ENCODE peak calls at places on chromosomes 5 and 9, in five cellular contexts. B is AG04450, K is cardiac fibroblast, S is dorsolateral prefrontal cortex, W is heart left ventricle. X is an unnamed sample.

GRCh38 chr9:93620881-93621820 is 44.8 kb downstream of the PHF2 start:
- DNase-seq in B (no peak), K (no peak), S (no peak), W (peak), X (no peak)

GRCh38 chr5:81408496-81408895 is 14.6 kb upstream of the ACOT12 start:
- DNase-seq in B (no peak), K (no peak), S (no peak), W (no peak), X (peak)

GRCh38 chr5:35239476-35239875 is 9.2 kb upstream of the PRLR start:
- DNase-seq in B (no peak), K (no peak), S (no peak), W (no peak), X (no peak)

GRCh38 chr5:1125030-1125357 is 13.1 kb upstream of the SLC12A7 start:
- DNase-seq in B (no peak), K (peak), S (no peak), W (peak), X (peak)

GRCh38 chr5:119393746-119394145 is 37.9 kb downstream of the TNFAIP8 start:
- DNase-seq in B (no peak), K (peak), S (no peak), W (no peak), X (peak)

GRCh38 chr9:15220658-15221310 is 86.2 kb downstream of the TTC39B start:
- DNase-seq in B (no peak), K (peak), S (no peak), W (no peak), X (peak)

GRCh38 chr9:72132052-72132451 is 17.2 kb upstream of the GDA start:
- DNase-seq in B (no peak), K (no peak), S (no peak), W (no peak), X (no peak)

GRCh38 chr5:45686620-45687019 is 9.6 kb downstream of the HCN1 start:
- DNase-seq in B (no peak), K (no peak), S (no peak), W (no peak), X (no peak)

GRCh38 chr5:3350781-3351180 is 244.9 kb upstream of the IRX1 start:
- DNase-seq in B (no peak), K (no peak), S (no peak), W (no peak), X (no peak)

GRCh38 chr9:28805197-28805596 is 1231.9 kb upstream of the C9orf72 start:
- DNase-seq in B (no peak), K (no peak), S (no peak), W (no peak), X (no peak)

GRCh38 chr9:79353856-79354520 is 217.8 kb upstream of the TLE4 start:
- DNase-seq in B (no peak), K (peak), S (no peak), W (no peak), X (no peak)

GRCh38 chr9:33331411-33331891 is 41.1 kb downstream of the NFX1 start:
- DNase-seq in B (no peak), K (no peak), S (no peak), W (no peak), X (no peak)

GRCh38 chr5:11854926-11855325 is 49.3 kb downstream of the CTNND2 start:
- DNase-seq in B (no peak), K (no peak), S (no peak), W (no peak), X (no peak)

GRCh38 chr5:157269165-157269671 is 3.3 kb downstream of the CYFIP2 start:
- DNase-seq in B (no peak), K (no peak), S (no peak), W (peak), X (no peak)

GRCh38 chr5:157275403-157275802 is 9.5 kb downstream of the CYFIP2 start:
- DNase-seq in B (no peak), K (no peak), S (no peak), W (no peak), X (no peak)

GRCh38 chr5:157269763-157270272 is 3.9 kb downstream of the CYFIP2 start:
- DNase-seq in B (no peak), K (no peak), S (no peak), W (no peak), X (no peak)

GRCh38 chr5:157273131-157273556 is 7.2 kb downstream of the CYFIP2 start:
- DNase-seq in B (no peak), K (no peak), S (no peak), W (no peak), X (no peak)

GRCh38 chr5:157271740-157272271 is 5.9 kb downstream of the CYFIP2 start:
- DNase-seq in B (no peak), K (no peak), S (no peak), W (peak), X (no peak)
- H3K4me3 ChIP-seq in B (no peak), K (no peak), S (no peak), W (no peak), X (no peak)

DNA sequence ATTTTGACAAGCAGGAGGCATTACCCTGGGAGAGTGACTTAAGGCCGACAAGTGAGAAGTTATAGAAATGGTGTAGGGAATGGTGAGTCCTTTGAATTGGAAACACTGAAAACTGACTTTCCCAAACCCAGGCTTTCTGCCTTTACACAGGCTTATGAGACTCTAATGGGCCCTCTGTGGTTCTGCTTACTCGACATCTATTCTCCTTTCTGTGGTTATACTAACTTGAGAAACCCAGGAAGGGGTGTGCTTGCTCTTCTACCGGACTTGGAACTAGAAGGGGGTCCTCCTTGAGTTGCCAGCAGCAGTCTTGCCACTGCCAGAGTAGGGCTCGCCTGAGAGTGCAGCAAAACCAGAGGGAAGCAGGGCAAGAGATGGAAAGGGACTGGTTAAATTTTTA is 63.3 kb downstream of the FYB1 start:
- DNase-seq in B (no peak), K (no peak), S (no peak), W (no peak), X (no peak)
- TF ChIP-seq CTCF in B (no peak), K (no peak), S (no peak), W (no peak), X (no peak)

GRCh38 chr9:122510502-122510901 is at the start of gene OR1J2:
- DNase-seq in B (no peak), K (no peak), S (no peak), W (no peak), X (no peak)
- H3K4me3 ChIP-seq in B (no peak), K (no peak), S (no peak), W (no peak), X (no peak)

GRCh38 chr5:170286532-170286931 is 11.0 kb downstream of the LCP2 start:
- DNase-seq in B (no peak), K (no peak), S (no peak), W (no peak), X (no peak)
- TF ChIP-seq CTCF in B (no peak), K (no peak), S (no peak), W (no peak), X (no peak)

DNA sequence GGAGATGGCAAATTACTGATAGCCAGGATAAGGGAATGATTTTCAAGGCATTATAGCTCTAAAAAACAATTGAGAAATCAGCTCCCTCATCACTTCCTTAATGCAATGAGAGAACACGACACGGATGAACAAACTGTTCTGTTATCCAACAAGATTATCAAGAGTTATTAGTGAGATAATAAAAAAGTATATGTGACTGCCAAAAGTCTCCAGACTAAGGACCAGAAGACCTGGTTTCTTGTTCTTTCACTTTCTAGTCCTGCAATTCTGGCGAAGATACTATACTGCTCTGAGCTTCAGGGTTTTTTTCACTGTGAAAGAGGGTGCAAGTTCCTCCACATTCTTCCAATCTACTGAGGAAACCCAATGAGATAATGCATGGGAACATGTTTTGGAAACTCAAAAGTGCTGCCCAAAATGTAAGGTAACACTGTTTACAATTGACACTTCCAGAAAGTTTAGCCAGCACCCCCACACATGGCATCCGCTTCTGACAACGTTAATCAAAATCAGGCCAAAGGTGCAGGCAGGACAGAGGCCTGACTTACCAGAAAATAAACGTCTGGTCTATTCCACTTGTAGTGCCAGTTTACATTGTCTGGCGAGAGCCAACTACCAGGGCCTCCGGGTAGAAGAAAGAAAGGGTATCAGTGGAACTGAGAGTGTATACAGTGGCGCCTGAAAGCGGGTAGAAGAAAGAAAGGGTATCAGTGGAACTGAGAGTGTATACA is 254.3 kb downstream of the DOCK8 start:
- DNase-seq in B (no peak), K (no peak), S (no peak), W (no peak), X (peak)
- H3K4me3 ChIP-seq in B (no peak), K (no peak), S (peak), W (no peak), X (no peak)

DNA sequence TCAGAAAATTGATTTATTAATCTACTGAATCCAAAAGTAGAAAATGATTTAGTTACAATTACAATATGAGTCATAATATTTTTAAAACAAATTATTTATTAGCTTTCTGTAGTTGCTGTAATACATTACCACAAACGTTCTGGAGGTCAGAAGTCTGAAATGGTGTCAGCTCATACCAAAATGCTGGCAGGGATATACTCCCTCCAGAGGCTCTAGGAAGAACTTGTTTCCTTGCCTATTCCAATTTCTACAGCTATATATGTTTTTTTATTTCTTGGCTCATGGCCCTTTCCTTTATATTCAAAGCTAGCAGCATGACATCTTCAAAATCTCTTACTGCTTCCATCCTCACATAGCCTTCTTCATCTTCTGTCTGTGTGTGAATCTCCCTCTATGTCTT is 667.9 kb upstream of the ITGA1 start:
- DNase-seq in B (no peak), K (no peak), S (no peak), W (no peak), X (no peak)
- TF ChIP-seq CTCF in B (no peak), K (no peak), S (no peak), W (no peak), X (no peak)

GRCh38 chr9:77744877-77745435 is 96.8 kb upstream of the GNA14 start:
- DNase-seq in B (no peak), K (peak), S (no peak), W (no peak), X (no peak)

GRCh38 chr9:77748214-77748772 is 100.2 kb upstream of the GNA14 start:
- DNase-seq in B (no peak), K (no peak), S (no peak), W (no peak), X (no peak)

GRCh38 chr9:77747163-77747562 is 99.0 kb upstream of the GNA14 start:
- DNase-seq in B (no peak), K (peak), S (no peak), W (no peak), X (no peak)

GRCh38 chr9:77738932-77739331 is 90.8 kb upstream of the GNA14 start:
- DNase-seq in B (no peak), K (no peak), S (no peak), W (no peak), X (no peak)

GRCh38 chr9:77743381-77743780 is 95.3 kb upstream of the GNA14 start:
- DNase-seq in B (peak), K (peak), S (no peak), W (no peak), X (peak)
- H3K4me3 ChIP-seq in B (no peak), K (no peak), S (no peak), W (no peak), X (no peak)

DNA sequence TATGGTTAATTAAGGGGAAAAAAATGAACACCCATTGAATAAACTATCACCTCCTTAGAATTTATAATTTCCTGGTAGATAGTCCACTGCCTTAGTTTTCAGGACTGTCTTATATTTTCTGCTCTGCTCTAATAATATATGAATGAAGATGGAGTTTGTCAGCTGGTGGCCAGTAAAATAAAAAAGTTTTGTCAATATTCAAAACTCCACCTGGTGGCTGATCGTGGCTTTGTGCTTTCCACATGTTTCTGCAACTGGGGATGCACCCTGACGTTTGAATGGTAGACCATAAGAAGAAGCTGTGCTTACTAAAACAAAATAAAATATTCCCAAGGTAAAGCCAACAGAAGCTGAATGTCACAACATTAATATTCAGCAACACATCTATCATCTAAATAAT is 286.6 kb upstream of the IZUMO3 start:
- DNase-seq in B (no peak), K (peak), S (no peak), W (no peak), X (no peak)
- TF ChIP-seq CTCF in B (no peak), K (peak), S (no peak), W (no peak), X (peak)